ENCODE peak calls at places on chromosomes 6 and 20, in eight cellular contexts. D is HEK293T; F is left cardiac atrium; Z is stimulated activated CD4-positive, alpha-beta T cell treated with anti-CD3 and anti-CD28 coated beads, Interleukin-15, amount 100 ng/mL, for 24 hours; G is A172; N is GM12865; J is Ammon's horn; L is T47D. Q is an unnamed sample.
A peak's percentile ranks its signal among the peaks of the same experiment; 100 is the strongest.

GRCh38 chr20:60565093-60565492 is 606.9 kb downstream of the CDH26 start:
- DNase-seq in L (no peak), N (no peak), G (no peak), J (no peak), Z (no peak), D (no peak), F (no peak), Q (no peak)

GRCh38 chr6:142055219-142055618 is 77.5 kb upstream of the GJE1 start:
- DNase-seq in D (no peak), F (no peak), G (no peak), N (no peak), Z (no peak), J (no peak), L (no peak), Q (no peak)

GRCh38 chr20:33549229-33549628 is 59.3 kb downstream of the CBFA2T2 start:
- DNase-seq in D (no peak), G (no peak), F (no peak), Z (no peak), N (no peak), J (no peak), L (no peak), Q (no peak)

GRCh38 chr6:49348561-49348960 is 114.5 kb downstream of the MMUT start:
- DNase-seq in N (no peak), F (no peak), L (no peak), J (no peak), D (no peak), Z (no peak), G (no peak), Q (no peak)

GRCh38 chr20:41482647-41483552 is 116.3 kb upstream of the EMILIN3 start:
- DNase-seq in D (no peak), F (no peak), J (no peak), L (no peak), G (peak; percentile 93), Z (no peak), N (no peak), Q (no peak)

GRCh38 chr6:94349227-94349626 is 929.9 kb upstream of the EPHA7 start:
- DNase-seq in G (no peak), Z (no peak), N (no peak), D (peak; percentile 15), J (no peak), F (no peak), L (no peak), Q (no peak)

GRCh38 chr20:38170914-38171300 is 5.8 kb upstream of the TGM2 start:
- DNase-seq in N (no peak), F (peak; percentile 66), J (no peak), G (no peak), L (no peak), Z (no peak), D (no peak), Q (no peak)

GRCh38 chr6:40714576-40715500 is 127.7 kb upstream of the LRFN2 start:
- DNase-seq in Z (no peak), N (no peak), J (no peak), L (peak; percentile 44), G (no peak), D (no peak), F (no peak), Q (peak; percentile 63)

GRCh38 chr6:11458509-11458908 is 79.0 kb upstream of the TMEM170B start:
- DNase-seq in G (no peak), L (no peak), J (no peak), F (no peak), D (no peak), N (no peak), Z (no peak), Q (no peak)

GRCh38 chr6:67345946-67346345 is 1289.1 kb upstream of the ADGRB3 start:
- DNase-seq in G (peak; percentile 3), D (no peak), N (no peak), Z (no peak), J (no peak), L (no peak), F (no peak), Q (no peak)

GRCh38 chr6:2807342-2808090 is 34.1 kb downstream of the SERPINB1 start:
- DNase-seq in J (peak; percentile 77), F (peak; percentile 67), N (no peak), G (no peak), D (no peak), Z (no peak), L (no peak), Q (no peak)

GRCh38 chr6:17972978-17973622 is 14.3 kb downstream of the KIF13A start:
- DNase-seq in J (no peak), G (no peak), Z (no peak), N (no peak), L (no peak), D (no peak), F (no peak), Q (no peak)

GRCh38 chr6:1502041-1502440 is 107.7 kb upstream of the FOXC1 start:
- DNase-seq in N (no peak), J (no peak), F (no peak), D (no peak), G (no peak), L (no peak), Z (no peak), Q (no peak)

GRCh38 chr6:106117579-106117978 is 31.4 kb downstream of the PRDM1 start:
- DNase-seq in D (no peak), L (no peak), G (no peak), J (no peak), N (peak; percentile 56), F (no peak), Z (peak; percentile 59), Q (no peak)

GRCh38 chr20:17871861-17872260 is 96.7 kb downstream of the SNX5 start:
- DNase-seq in Z (no peak), N (no peak), G (no peak), L (no peak), J (no peak), F (no peak), D (no peak), Q (no peak)

GRCh38 chr6:96299525-96299924 is 222.1 kb upstream of the UFL1 start:
- DNase-seq in F (no peak), L (no peak), Z (no peak), G (no peak), J (no peak), D (no peak), N (no peak), Q (no peak)

GRCh38 chr6:7188492-7188891 is 80.7 kb downstream of the RREB1 start:
- DNase-seq in Z (no peak), L (no peak), D (no peak), N (peak; percentile 77), J (no peak), F (no peak), G (no peak), Q (no peak)

GRCh38 chr6:33057222-33058150 is 16.0 kb downstream of the HLA-DPA1 start:
- DNase-seq in D (no peak), J (peak; percentile 43), N (no peak), L (no peak), G (no peak), Z (no peak), F (no peak), Q (no peak)

GRCh38 chr6:90759662-90760061 is 172.8 kb upstream of the MAP3K7 start:
- DNase-seq in N (no peak), D (no peak), G (no peak), J (no peak), L (no peak), F (no peak), Z (no peak), Q (no peak)

GRCh38 chr6:43782764-43783513 is 12.9 kb downstream of the VEGFA start:
- DNase-seq in J (no peak), G (no peak), D (no peak), N (no peak), Z (no peak), L (no peak), F (no peak), Q (no peak)

GRCh38 chr6:88574666-88575065 is 388.8 kb downstream of the RNGTT start:
- DNase-seq in L (no peak), D (no peak), G (no peak), J (no peak), F (no peak), N (no peak), Z (no peak), Q (no peak)

GRCh38 chr6:100774681-100775080 is 106.4 kb downstream of the ASCC3 start:
- DNase-seq in G (no peak), J (no peak), F (no peak), Z (no peak), N (no peak), L (no peak), D (no peak), Q (no peak)

GRCh38 chr6:144899161-144899560 is 614.0 kb downstream of the UTRN start:
- DNase-seq in D (no peak), L (no peak), Z (no peak), F (no peak), J (no peak), N (no peak), G (peak; percentile 32), Q (no peak)

GRCh38 chr20:35144694-35145093 is 2.4 kb downstream of the EDEM2 start:
- DNase-seq in F (no peak), L (no peak), N (peak; percentile 55), D (no peak), Z (no peak), J (no peak), G (no peak), Q (no peak)

GRCh38 chr6:87617405-87617804 is 27.5 kb downstream of the ORC3 start:
- DNase-seq in F (no peak), D (no peak), J (no peak), N (no peak), L (no peak), Z (no peak), G (no peak), Q (no peak)

GRCh38 chr6:152170702-152171667 is 363.5 kb downstream of the ESR1 start:
- DNase-seq in Z (peak; percentile 76), F (no peak), L (peak; percentile 3), D (no peak), J (no peak), N (peak; percentile 93), G (no peak), Q (no peak)

GRCh38 chr20:45100563-45101245 is at the start of gene KCNS1:
- DNase-seq in F (no peak), G (no peak), Z (no peak), N (no peak), D (no peak), L (no peak), J (no peak), Q (no peak)

GRCh38 chr6:151494235-151494950 is 576 bp downstream of the CCDC170 start:
- DNase-seq in F (peak; percentile 48), G (no peak), D (no peak), J (peak; percentile 71), Z (peak; percentile 49), L (peak; percentile 21), N (peak; percentile 28), Q (no peak)

GRCh38 chr20:44033344-44033743 is 118.7 kb downstream of the TOX2 start:
- DNase-seq in Z (no peak), F (no peak), D (no peak), J (no peak), N (peak; percentile 28), G (no peak), L (no peak), Q (peak; percentile 15)

GRCh38 chr20:3092611-3093379 is 8.3 kb upstream of the AVP start:
- DNase-seq in N (no peak), G (no peak), F (peak; percentile 41), Z (peak; percentile 59), L (no peak), J (no peak), D (no peak), Q (peak; percentile 21)

GRCh38 chr6:113495521-113495920 is 361.6 kb upstream of the MARCKS start:
- DNase-seq in L (no peak), N (no peak), Z (no peak), G (peak; percentile 64), J (no peak), D (no peak), F (no peak), Q (no peak)

GRCh38 chr6:111812080-111813038 is 60.9 kb downstream of the FYN start:
- DNase-seq in D (no peak), F (no peak), Z (no peak), N (no peak), L (no peak), G (peak; percentile 29), J (no peak), Q (no peak)

Q was measured in erythroblast.